ENCODE peak calls at places on chromosomes 3 and 15, in ten cellular contexts. C, X, Q, D, H, R, A, I, U and M are unnamed samples.
A peak's percentile ranks its signal among the peaks of the same experiment; 100 is the strongest.

GRCh38 chr15:58529041-58529440 is 97.2 kb downstream of the LIPC start:
- DNase-seq in C (no peak), X (no peak), Q (no peak), D (no peak), H (no peak), R (no peak), A (no peak), I (no peak), U (no peak), M (no peak)

GRCh38 chr15:82763361-82764142 is 42.3 kb downstream of the FSD2 start:
- DNase-seq in C (no peak), X (no peak), Q (no peak), D (no peak), H (no peak), R (no peak), A (no peak), I (no peak), U (no peak), M (no peak)

GRCh38 chr3:157491136-157491535 is 12.1 kb downstream of the VEPH1 start:
- DNase-seq in C (no peak), X (no peak), Q (no peak), D (no peak), H (no peak), R (no peak), A (no peak), I (no peak), U (no peak), M (no peak)

GRCh38 chr3:20776717-20777116 is 590.7 kb upstream of the SGO1 start:
- DNase-seq in C (no peak), X (no peak), Q (no peak), D (no peak), H (no peak), R (no peak), A (no peak), I (no peak), U (peak; percentile 1), M (no peak)

GRCh38 chr3:107992976-107993684 is 97.7 kb downstream of the CD47 start:
- DNase-seq in C (no peak), X (no peak), Q (no peak), D (no peak), H (no peak), R (peak; percentile 73), A (no peak), I (no peak), U (peak; percentile 57), M (no peak)

GRCh38 chr3:107240183-107241091 is 136.8 kb upstream of the CCDC54 start:
- DNase-seq in C (peak; percentile 47), X (peak; percentile 66), Q (peak; percentile 59), D (peak; percentile 77), H (peak; percentile 94), R (peak; percentile 86), A (peak; percentile 61), I (peak; percentile 18), U (peak; percentile 74), M (peak; percentile 84)

GRCh38 chr3:149174901-149175300 is 45.5 kb downstream of the HPS3 start:
- DNase-seq in C (no peak), X (no peak), Q (no peak), D (no peak), H (peak; percentile 64), R (no peak), A (no peak), I (no peak), U (peak; percentile 57), M (no peak)

GRCh38 chr3:173977747-173978146 is 580.2 kb downstream of the NLGN1 start:
- DNase-seq in C (no peak), X (no peak), Q (peak; percentile 25), D (no peak), H (peak; percentile 19), R (peak; percentile 86), A (no peak), I (no peak), U (peak; percentile 59), M (no peak)

GRCh38 chr15:64917211-64917610 is 5.5 kb downstream of the ANKDD1A start:
- DNase-seq in C (no peak), X (no peak), Q (no peak), D (no peak), H (no peak), R (no peak), A (no peak), I (no peak), U (no peak), M (no peak)

GRCh38 chr15:92820233-92821021 is 79.7 kb upstream of the CHD2 start:
- DNase-seq in C (peak; percentile 83), X (peak; percentile 94), Q (peak; percentile 86), D (peak; percentile 94), H (peak; percentile 98), R (peak; percentile 91), A (peak; percentile 92), I (peak; percentile 82), U (peak; percentile 86), M (peak; percentile 92)

GRCh38 chr3:67518196-67518595 is 136.2 kb downstream of the SUCLG2 start:
- DNase-seq in C (no peak), X (no peak), Q (no peak), D (no peak), H (no peak), R (no peak), A (no peak), I (no peak), U (no peak), M (no peak)